ENCODE peak calls at places on chromosomes 16 and 17, in five cellular contexts. One of them, this sample, is unnamed.

GRCh38 chr16:68636064-68636551 is 9.0 kb upstream of the CDH3 start:
- DNase-seq in stomach: peak; percentile 53
- DNase-seq in H1: no peak
- DNase-seq in HL-60: no peak
- DNase-seq in transverse colon: no peak
- DNase-seq in this sample: no peak

GRCh38 chr17:28720247-28720996 is 637 bp downstream of the RPL23A start:
- DNase-seq in stomach: no peak
- DNase-seq in H1: no peak
- DNase-seq in HL-60: peak; percentile 38
- DNase-seq in transverse colon: no peak
- DNase-seq in this sample: no peak

GRCh38 chr17:14299261-14300093 is 1.4 kb upstream of the HS3ST3B1 start:
- DNase-seq in stomach: peak; percentile 40
- DNase-seq in H1: peak; percentile 79
- DNase-seq in HL-60: peak; percentile 6
- DNase-seq in transverse colon: peak; percentile 16
- DNase-seq in this sample: no peak

GRCh38 chr17:74937064-74938051 is 1.7 kb downstream of the OTOP3 start:
- DNase-seq in stomach: no peak
- DNase-seq in H1: no peak
- DNase-seq in HL-60: no peak
- DNase-seq in transverse colon: no peak
- DNase-seq in this sample: no peak

GRCh38 chr16:66580605-66581209 is 1.4 kb downstream of the CMTM2 start:
- DNase-seq in stomach: no peak
- DNase-seq in H1: no peak
- DNase-seq in HL-60: no peak
- DNase-seq in transverse colon: no peak
- DNase-seq in this sample: no peak

GRCh38 chr17:39391448-39391847 is 10.0 kb downstream of the FBXL20 start:
- DNase-seq in stomach: no peak
- DNase-seq in H1: no peak
- DNase-seq in HL-60: no peak
- DNase-seq in transverse colon: no peak
- DNase-seq in this sample: no peak

GRCh38 chr17:28702752-28703150 is 8.9 kb downstream of the PROCA1 start:
- DNase-seq in stomach: no peak
- DNase-seq in H1: no peak
- DNase-seq in HL-60: no peak
- DNase-seq in transverse colon: no peak
- DNase-seq in this sample: no peak

GRCh38 chr17:79720705-79721295 is 9.9 kb upstream of the ENPP7 start:
- DNase-seq in stomach: no peak
- DNase-seq in H1: no peak
- DNase-seq in HL-60: no peak
- DNase-seq in transverse colon: no peak
- DNase-seq in this sample: no peak

GRCh38 chr17:75808905-75809621 is 24.5 kb downstream of the UNK start:
- DNase-seq in stomach: peak; percentile 83
- DNase-seq in H1: no peak
- DNase-seq in HL-60: no peak
- DNase-seq in transverse colon: no peak
- DNase-seq in this sample: no peak

GRCh38 chr16:67166883-67167168 is 2.3 kb downstream of the HSF4 start:
- DNase-seq in stomach: no peak
- DNase-seq in H1: no peak
- DNase-seq in HL-60: no peak
- DNase-seq in transverse colon: peak; percentile 8
- DNase-seq in this sample: no peak

GRCh38 chr16:85056211-85056748 is 28.7 kb downstream of the KIAA0513 start:
- DNase-seq in stomach: no peak
- DNase-seq in H1: no peak
- DNase-seq in HL-60: peak; percentile 26
- DNase-seq in transverse colon: no peak
- DNase-seq in this sample: no peak

GRCh38 chr17:78736526-78737079 is 45.5 kb downstream of the CYTH1 start:
- DNase-seq in stomach: peak; percentile 94
- DNase-seq in H1: no peak
- DNase-seq in HL-60: peak; percentile 88
- DNase-seq in transverse colon: peak; percentile 94
- DNase-seq in this sample: peak; percentile 54

GRCh38 chr16:85994492-85995433 is 95.8 kb downstream of the IRF8 start:
- DNase-seq in stomach: peak; percentile 13
- DNase-seq in H1: no peak
- DNase-seq in HL-60: no peak
- DNase-seq in transverse colon: no peak
- DNase-seq in this sample: no peak

GRCh38 chr17:65163990-65164495 is 26.9 kb downstream of the RGS9 start:
- DNase-seq in stomach: peak; percentile 41
- DNase-seq in H1: no peak
- DNase-seq in HL-60: no peak
- DNase-seq in transverse colon: peak; percentile 42
- DNase-seq in this sample: no peak

GRCh38 chr17:74859439-74860228 is at the start of gene GRIN2C:
- DNase-seq in stomach: no peak
- DNase-seq in H1: peak; percentile 69
- DNase-seq in HL-60: no peak
- DNase-seq in transverse colon: no peak
- DNase-seq in this sample: no peak

GRCh38 chr17:50043290-50044148 is 12.4 kb upstream of the ITGA3 start:
- DNase-seq in stomach: peak; percentile 69
- DNase-seq in H1: no peak
- DNase-seq in HL-60: no peak
- DNase-seq in transverse colon: no peak
- DNase-seq in this sample: no peak

GRCh38 chr16:56493131-56493530 is 26.7 kb downstream of the BBS2 start:
- DNase-seq in stomach: no peak
- DNase-seq in H1: no peak
- DNase-seq in HL-60: no peak
- DNase-seq in transverse colon: no peak
- DNase-seq in this sample: no peak

GRCh38 chr16:17271687-17272086 is 199.1 kb downstream of the XYLT1 start:
- DNase-seq in stomach: peak; percentile 62
- DNase-seq in H1: no peak
- DNase-seq in HL-60: no peak
- DNase-seq in transverse colon: peak; percentile 38
- DNase-seq in this sample: no peak

GRCh38 chr16:77434365-77435239 is at the start of gene ADAMTS18:
- DNase-seq in stomach: no peak
- DNase-seq in H1: peak; percentile 63
- DNase-seq in HL-60: no peak
- DNase-seq in transverse colon: no peak
- DNase-seq in this sample: no peak

GRCh38 chr16:85615852-85616607 is 2.9 kb downstream of the GSE1 start:
- DNase-seq in stomach: peak; percentile 79
- DNase-seq in H1: peak; percentile 98
- DNase-seq in HL-60: peak; percentile 91
- DNase-seq in transverse colon: peak; percentile 83
- DNase-seq in this sample: no peak

GRCh38 chr16:66705790-66706505 is 9.4 kb upstream of the CMTM4 start:
- DNase-seq in stomach: peak; percentile 73
- DNase-seq in H1: no peak
- DNase-seq in HL-60: no peak
- DNase-seq in transverse colon: peak; percentile 80
- DNase-seq in this sample: no peak

GRCh38 chr16:56263711-56264608 is 72.7 kb downstream of the GNAO1 start:
- DNase-seq in stomach: no peak
- DNase-seq in H1: no peak
- DNase-seq in HL-60: no peak
- DNase-seq in transverse colon: no peak
- DNase-seq in this sample: no peak

GRCh38 chr17:63035695-63036094 is 69.7 kb downstream of the TANC2 start:
- DNase-seq in stomach: no peak
- DNase-seq in H1: no peak
- DNase-seq in HL-60: no peak
- DNase-seq in transverse colon: no peak
- DNase-seq in this sample: no peak

GRCh38 chr17:933168-934083 is 46.1 kb downstream of the NXN start:
- DNase-seq in stomach: peak; percentile 46
- DNase-seq in H1: no peak
- DNase-seq in HL-60: no peak
- DNase-seq in transverse colon: no peak
- DNase-seq in this sample: peak; percentile 52

GRCh38 chr17:65987988-65988387 is 203.9 kb downstream of the CEP112 start:
- DNase-seq in stomach: no peak
- DNase-seq in H1: peak; percentile 49
- DNase-seq in HL-60: peak; percentile 7
- DNase-seq in transverse colon: peak; percentile 11
- DNase-seq in this sample: peak; percentile 25

GRCh38 chr17:48795444-48796162 is 21.4 kb downstream of the TTLL6 start:
- DNase-seq in stomach: no peak
- DNase-seq in H1: no peak
- DNase-seq in HL-60: no peak
- DNase-seq in transverse colon: peak; percentile 45
- DNase-seq in this sample: no peak

GRCh38 chr16:67733734-67734470 is 14.8 kb upstream of the GFOD2 start:
- DNase-seq in stomach: no peak
- DNase-seq in H1: no peak
- DNase-seq in HL-60: no peak
- DNase-seq in transverse colon: no peak
- DNase-seq in this sample: no peak

GRCh38 chr17:48045270-48046001 is 2.7 kb upstream of the NFE2L1 start:
- DNase-seq in stomach: no peak
- DNase-seq in H1: no peak
- DNase-seq in HL-60: no peak
- DNase-seq in transverse colon: no peak
- DNase-seq in this sample: no peak

GRCh38 chr17:34318474-34318873 is 761 bp upstream of the CCL8 start:
- DNase-seq in stomach: no peak
- DNase-seq in H1: peak; percentile 56
- DNase-seq in HL-60: peak; percentile 40
- DNase-seq in transverse colon: no peak
- DNase-seq in this sample: no peak

GRCh38 chr16:70151391-70151790 is 22.2 kb upstream of the CLEC18C start:
- DNase-seq in stomach: no peak
- DNase-seq in H1: no peak
- DNase-seq in HL-60: no peak
- DNase-seq in transverse colon: no peak
- DNase-seq in this sample: no peak

GRCh38 chr17:9900744-9901143 is 4.3 kb downstream of the RCVRN start:
- DNase-seq in stomach: no peak
- DNase-seq in H1: no peak
- DNase-seq in HL-60: no peak
- DNase-seq in transverse colon: no peak
- DNase-seq in this sample: no peak

GRCh38 chr17:75844530-75845057 is 390 bp upstream of the UNC13D start:
- DNase-seq in stomach: peak; percentile 88
- DNase-seq in H1: no peak
- DNase-seq in HL-60: no peak
- DNase-seq in transverse colon: peak; percentile 85
- DNase-seq in this sample: no peak

DNA sequence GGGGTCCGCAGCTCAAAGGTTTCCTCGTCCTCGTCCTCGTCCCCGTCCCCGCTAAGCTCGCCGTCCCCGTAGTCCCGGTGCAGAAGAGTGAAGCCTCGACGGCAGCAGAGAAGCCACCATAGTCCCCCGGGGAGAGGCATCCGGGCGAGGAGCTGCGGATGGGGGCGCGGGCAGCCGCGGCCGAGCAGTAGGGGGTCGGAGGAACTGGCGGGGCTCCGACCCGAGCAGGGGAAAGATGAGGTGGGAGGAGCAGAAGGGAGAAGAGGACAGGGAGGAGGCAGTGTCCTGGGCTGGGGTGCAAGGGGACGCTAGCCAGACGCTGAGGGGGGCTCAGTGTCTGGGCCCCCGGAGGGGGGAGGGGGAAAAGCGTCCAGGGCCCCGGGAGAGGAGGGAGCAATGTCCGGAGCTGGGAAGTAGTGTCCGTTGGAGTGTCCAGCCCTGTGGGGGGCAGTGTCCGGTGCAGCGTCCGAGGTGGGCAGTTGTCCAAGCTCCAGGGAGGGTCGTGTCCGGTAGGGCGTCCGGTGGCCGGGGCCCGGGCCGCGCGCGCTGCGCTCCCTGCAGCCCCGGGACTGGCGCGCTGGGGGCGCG is at the start of gene PLEKHH3:
- DNase-seq in stomach: no peak
- DNase-seq in H1: peak; percentile 85
- DNase-seq in HL-60: no peak
- DNase-seq in transverse colon: no peak
- DNase-seq in this sample: no peak
- TF ChIP-seq POLR2AphosphoS5 in stomach: no peak
- TF ChIP-seq POLR2AphosphoS5 in H1: no peak
- TF ChIP-seq POLR2AphosphoS5 in HL-60: no peak
- TF ChIP-seq POLR2AphosphoS5 in transverse colon: peak; percentile 80
- TF ChIP-seq POLR2AphosphoS5 in this sample: no peak

DNA sequence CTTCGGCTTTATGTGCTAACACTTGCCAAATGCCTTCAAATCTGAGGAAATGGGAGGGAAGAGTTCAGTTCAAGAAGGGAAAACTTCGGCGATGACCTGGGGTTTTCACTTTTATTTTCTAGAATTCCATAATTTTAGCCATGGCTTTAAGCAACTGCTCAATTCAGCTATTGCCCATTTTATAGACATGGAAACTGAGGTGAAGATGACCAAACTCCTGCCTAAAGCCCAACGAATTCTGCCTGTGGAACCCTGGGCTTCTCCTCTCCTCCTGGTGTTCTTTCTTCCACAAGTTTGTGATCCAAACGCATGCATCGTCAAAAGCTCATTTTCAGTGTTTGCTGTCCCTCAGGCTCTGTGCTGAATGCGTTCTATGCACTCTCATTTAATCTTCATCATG is 49.4 kb upstream of the NDRG4 start:
- DNase-seq in stomach: no peak
- DNase-seq in H1: no peak
- DNase-seq in HL-60: no peak
- DNase-seq in transverse colon: no peak
- DNase-seq in this sample: no peak
- H3K27ac ChIP-seq in stomach: no peak overlapping the region
- H3K27ac ChIP-seq in H1: no peak overlapping the region
- H3K27ac ChIP-seq in HL-60: no peak overlapping the region
- H3K27ac ChIP-seq in transverse colon: no peak overlapping the region
- H3K27ac ChIP-seq in this sample: no peak overlapping the region

GRCh38 chr17:42653179-42654124 is 5.6 kb upstream of the TUBG2 start:
- DNase-seq in stomach: no peak
- DNase-seq in H1: peak; percentile 68
- DNase-seq in HL-60: no peak
- DNase-seq in transverse colon: peak; percentile 31
- DNase-seq in this sample: no peak
- TF ChIP-seq POLR2AphosphoS5 in stomach: no peak
- TF ChIP-seq POLR2AphosphoS5 in H1: no peak
- TF ChIP-seq POLR2AphosphoS5 in HL-60: no peak
- TF ChIP-seq POLR2AphosphoS5 in transverse colon: no peak
- TF ChIP-seq POLR2AphosphoS5 in this sample: no peak

GRCh38 chr16:21184834-21185233 is 26.4 kb downstream of the LDAF1 start:
- DNase-seq in stomach: no peak
- DNase-seq in H1: no peak
- DNase-seq in HL-60: no peak
- DNase-seq in transverse colon: no peak
- DNase-seq in this sample: no peak

GRCh38 chr16:21179126-21179982 is 20.9 kb downstream of the LDAF1 start:
- DNase-seq in stomach: no peak
- DNase-seq in H1: no peak
- DNase-seq in HL-60: no peak
- DNase-seq in transverse colon: no peak
- DNase-seq in this sample: no peak

GRCh38 chr16:21183995-21184394 is 25.5 kb downstream of the LDAF1 start:
- DNase-seq in stomach: no peak
- DNase-seq in H1: no peak
- DNase-seq in HL-60: no peak
- DNase-seq in transverse colon: no peak
- DNase-seq in this sample: no peak

GRCh38 chr16:21175397-21175796 is 16.9 kb downstream of the LDAF1 start:
- DNase-seq in stomach: no peak
- DNase-seq in H1: no peak
- DNase-seq in HL-60: no peak
- DNase-seq in transverse colon: no peak
- DNase-seq in this sample: no peak

GRCh38 chr16:21179983-21180365 is 21.5 kb downstream of the LDAF1 start:
- DNase-seq in stomach: no peak
- DNase-seq in H1: no peak
- DNase-seq in HL-60: no peak
- DNase-seq in transverse colon: no peak
- DNase-seq in this sample: no peak
- H3K27ac ChIP-seq in stomach: no peak overlapping the region
- H3K27ac ChIP-seq in H1: no peak overlapping the region
- H3K27ac ChIP-seq in HL-60: no peak overlapping the region
- H3K27ac ChIP-seq in transverse colon: no peak overlapping the region
- H3K27ac ChIP-seq in this sample: no peak overlapping the region

This sample was measured in Panc1.